ENCODE peak calls at places on chromosome 21, in six cellular contexts. One of them, this sample, is unnamed.

GRCh38 chr21:34126691-34127090 is 53.3 kb downstream of the MRPS6 start:
- DNase-seq in fibroblast of lung: peak
- DNase-seq in astrocyte: peak
- DNase-seq in upper lobe of right lung: no peak
- DNase-seq in OCI-LY7: no peak
- DNase-seq in Peyer's patch: no peak
- DNase-seq in this sample: no peak

GRCh38 chr21:46111857-46112730 is 14.2 kb downstream of the COL6A2 start:
- DNase-seq in fibroblast of lung: no peak
- DNase-seq in astrocyte: no peak
- DNase-seq in upper lobe of right lung: peak
- DNase-seq in OCI-LY7: no peak
- DNase-seq in Peyer's patch: peak
- DNase-seq in this sample: no peak

GRCh38 chr21:45447821-45448220 is 42.9 kb downstream of the COL18A1 start:
- DNase-seq in fibroblast of lung: no peak
- DNase-seq in astrocyte: peak
- DNase-seq in upper lobe of right lung: no peak
- DNase-seq in OCI-LY7: no peak
- DNase-seq in Peyer's patch: no peak
- DNase-seq in this sample: no peak

GRCh38 chr21:43917515-43918384 is 52.7 kb downstream of the AGPAT3 start:
- DNase-seq in fibroblast of lung: no peak
- DNase-seq in astrocyte: no peak
- DNase-seq in upper lobe of right lung: peak
- DNase-seq in OCI-LY7: no peak
- DNase-seq in Peyer's patch: peak
- DNase-seq in this sample: no peak

GRCh38 chr21:39911792-39912191 is 44.6 kb downstream of the PCP4 start:
- DNase-seq in fibroblast of lung: no peak
- DNase-seq in astrocyte: no peak
- DNase-seq in upper lobe of right lung: no peak
- DNase-seq in OCI-LY7: no peak
- DNase-seq in Peyer's patch: no peak
- DNase-seq in this sample: no peak

GRCh38 chr21:45465105-45465504 is 60.1 kb downstream of the COL18A1 start:
- DNase-seq in fibroblast of lung: no peak
- DNase-seq in astrocyte: no peak
- DNase-seq in upper lobe of right lung: peak
- DNase-seq in OCI-LY7: peak
- DNase-seq in Peyer's patch: peak
- DNase-seq in this sample: no peak

GRCh38 chr21:46585191-46585953 is 19.5 kb downstream of the S100B start:
- DNase-seq in fibroblast of lung: no peak
- DNase-seq in astrocyte: no peak
- DNase-seq in upper lobe of right lung: no peak
- DNase-seq in OCI-LY7: peak
- DNase-seq in Peyer's patch: no peak
- DNase-seq in this sample: no peak

GRCh38 chr21:43808832-43809251 is 19.5 kb downstream of the RRP1 start:
- DNase-seq in fibroblast of lung: no peak
- DNase-seq in astrocyte: no peak
- DNase-seq in upper lobe of right lung: no peak
- DNase-seq in OCI-LY7: peak
- DNase-seq in Peyer's patch: no peak
- DNase-seq in this sample: no peak

GRCh38 chr21:44686843-44687561 is 5.0 kb upstream of the KRTAP12-1 start:
- DNase-seq in fibroblast of lung: no peak
- DNase-seq in astrocyte: no peak
- DNase-seq in upper lobe of right lung: peak
- DNase-seq in OCI-LY7: no peak
- DNase-seq in Peyer's patch: no peak
- DNase-seq in this sample: no peak

GRCh38 chr21:17709266-17709611 is 96.5 kb upstream of the BTG3 start:
- DNase-seq in fibroblast of lung: no peak
- DNase-seq in astrocyte: no peak
- DNase-seq in upper lobe of right lung: no peak
- DNase-seq in OCI-LY7: no peak
- DNase-seq in Peyer's patch: no peak
- DNase-seq in this sample: no peak

GRCh38 chr21:38159355-38159754 is 97.4 kb upstream of the KCNJ15 start:
- DNase-seq in fibroblast of lung: peak
- DNase-seq in astrocyte: peak
- DNase-seq in upper lobe of right lung: peak
- DNase-seq in OCI-LY7: peak
- DNase-seq in Peyer's patch: no peak
- DNase-seq in this sample: peak

GRCh38 chr21:45267390-45267760 is 20.3 kb downstream of the POFUT2 start:
- DNase-seq in fibroblast of lung: no peak
- DNase-seq in astrocyte: no peak
- DNase-seq in upper lobe of right lung: peak
- DNase-seq in OCI-LY7: no peak
- DNase-seq in Peyer's patch: no peak
- DNase-seq in this sample: no peak

GRCh38 chr21:34630536-34631143 is 15.7 kb upstream of the RCAN1 start:
- DNase-seq in fibroblast of lung: peak
- DNase-seq in astrocyte: peak
- DNase-seq in upper lobe of right lung: no peak
- DNase-seq in OCI-LY7: peak
- DNase-seq in Peyer's patch: no peak
- DNase-seq in this sample: peak

GRCh38 chr21:45992311-45993209 is 11.0 kb downstream of the COL6A1 start:
- DNase-seq in fibroblast of lung: no peak
- DNase-seq in astrocyte: no peak
- DNase-seq in upper lobe of right lung: peak
- DNase-seq in OCI-LY7: no peak
- DNase-seq in Peyer's patch: peak
- DNase-seq in this sample: no peak

GRCh38 chr21:33892853-33893252 is 22.8 kb downstream of the ATP5PO start:
- DNase-seq in fibroblast of lung: no peak
- DNase-seq in astrocyte: no peak
- DNase-seq in upper lobe of right lung: no peak
- DNase-seq in OCI-LY7: peak
- DNase-seq in Peyer's patch: no peak
- DNase-seq in this sample: no peak

GRCh38 chr21:37877171-37877570 is 39.1 kb downstream of the KCNJ6 start:
- DNase-seq in fibroblast of lung: peak
- DNase-seq in astrocyte: peak
- DNase-seq in upper lobe of right lung: no peak
- DNase-seq in OCI-LY7: no peak
- DNase-seq in Peyer's patch: no peak
- DNase-seq in this sample: peak

GRCh38 chr21:44344541-44345183 is 5.5 kb upstream of the CFAP410 start:
- DNase-seq in fibroblast of lung: no peak
- DNase-seq in astrocyte: no peak
- DNase-seq in upper lobe of right lung: peak
- DNase-seq in OCI-LY7: no peak
- DNase-seq in Peyer's patch: no peak
- DNase-seq in this sample: no peak

GRCh38 chr21:43597052-43597451 is 62.2 kb downstream of the HSF2BP start:
- DNase-seq in fibroblast of lung: peak
- DNase-seq in astrocyte: peak
- DNase-seq in upper lobe of right lung: no peak
- DNase-seq in OCI-LY7: no peak
- DNase-seq in Peyer's patch: no peak
- DNase-seq in this sample: peak

GRCh38 chr21:45836268-45836655 is 145.3 kb upstream of the COL6A1 start:
- DNase-seq in fibroblast of lung: peak
- DNase-seq in astrocyte: peak
- DNase-seq in upper lobe of right lung: no peak
- DNase-seq in OCI-LY7: no peak
- DNase-seq in Peyer's patch: no peak
- DNase-seq in this sample: no peak

GRCh38 chr21:39182484-39183271 is 573 bp downstream of the PSMG1 start:
- DNase-seq in fibroblast of lung: peak
- DNase-seq in astrocyte: no peak
- DNase-seq in upper lobe of right lung: no peak
- DNase-seq in OCI-LY7: no peak
- DNase-seq in Peyer's patch: no peak
- DNase-seq in this sample: peak

GRCh38 chr21:9839011-9839661 is 682.2 kb upstream of the TPTE start:
- DNase-seq in fibroblast of lung: no peak
- DNase-seq in astrocyte: no peak
- DNase-seq in upper lobe of right lung: peak
- DNase-seq in OCI-LY7: no peak
- DNase-seq in Peyer's patch: no peak
- DNase-seq in this sample: no peak

GRCh38 chr21:44286716-44287632 is 1.3 kb downstream of the AIRE start:
- DNase-seq in fibroblast of lung: no peak
- DNase-seq in astrocyte: no peak
- DNase-seq in upper lobe of right lung: no peak
- DNase-seq in OCI-LY7: no peak
- DNase-seq in Peyer's patch: no peak
- DNase-seq in this sample: no peak

GRCh38 chr21:21997390-21998333 is 999.5 kb downstream of the NCAM2 start:
- DNase-seq in fibroblast of lung: no peak
- DNase-seq in astrocyte: no peak
- DNase-seq in upper lobe of right lung: no peak
- DNase-seq in OCI-LY7: no peak
- DNase-seq in Peyer's patch: no peak
- DNase-seq in this sample: no peak

GRCh38 chr21:46003575-46004007 is 22.0 kb downstream of the COL6A1 start:
- DNase-seq in fibroblast of lung: no peak
- DNase-seq in astrocyte: no peak
- DNase-seq in upper lobe of right lung: no peak
- DNase-seq in OCI-LY7: no peak
- DNase-seq in Peyer's patch: peak
- DNase-seq in this sample: no peak

GRCh38 chr21:37341254-37341960 is 25.2 kb upstream of the DYRK1A start:
- DNase-seq in fibroblast of lung: no peak
- DNase-seq in astrocyte: peak
- DNase-seq in upper lobe of right lung: no peak
- DNase-seq in OCI-LY7: no peak
- DNase-seq in Peyer's patch: no peak
- DNase-seq in this sample: no peak

GRCh38 chr21:23130308-23130707 is 2132.1 kb downstream of the NCAM2 start:
- DNase-seq in fibroblast of lung: no peak
- DNase-seq in astrocyte: no peak
- DNase-seq in upper lobe of right lung: no peak
- DNase-seq in OCI-LY7: no peak
- DNase-seq in Peyer's patch: no peak
- DNase-seq in this sample: no peak

GRCh38 chr21:15283138-15283537 is 218.3 kb upstream of the NRIP1 start:
- DNase-seq in fibroblast of lung: no peak
- DNase-seq in astrocyte: no peak
- DNase-seq in upper lobe of right lung: no peak
- DNase-seq in OCI-LY7: no peak
- DNase-seq in Peyer's patch: no peak
- DNase-seq in this sample: no peak

DNA sequence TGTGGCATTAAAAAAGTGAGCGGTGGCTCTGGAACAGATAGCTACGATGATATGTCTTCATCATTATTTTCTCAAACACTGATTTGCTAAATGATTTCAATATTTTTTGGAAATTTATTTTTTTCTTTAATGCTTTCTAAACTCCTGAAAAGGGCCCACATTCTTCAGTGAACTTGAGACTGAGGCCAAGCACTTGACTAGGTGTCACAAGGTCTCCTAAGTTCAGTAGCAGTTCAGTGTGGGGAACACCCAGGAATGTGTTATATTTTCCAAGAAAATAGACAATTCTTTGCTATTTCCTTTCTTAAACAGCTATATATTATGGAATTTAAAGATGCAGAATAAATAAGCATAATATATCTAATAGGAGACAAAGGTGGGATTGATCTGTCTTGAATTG is 850.9 kb downstream of the USP25 start:
- DNase-seq in fibroblast of lung: no peak
- DNase-seq in astrocyte: no peak
- DNase-seq in upper lobe of right lung: no peak
- DNase-seq in OCI-LY7: no peak
- DNase-seq in Peyer's patch: no peak
- DNase-seq in this sample: no peak
- H3K4me3 ChIP-seq in fibroblast of lung: no peak
- H3K4me3 ChIP-seq in astrocyte: no peak
- H3K4me3 ChIP-seq in upper lobe of right lung: no peak
- H3K4me3 ChIP-seq in OCI-LY7: no peak
- H3K4me3 ChIP-seq in Peyer's patch: no peak
- H3K4me3 ChIP-seq in this sample: no peak

DNA sequence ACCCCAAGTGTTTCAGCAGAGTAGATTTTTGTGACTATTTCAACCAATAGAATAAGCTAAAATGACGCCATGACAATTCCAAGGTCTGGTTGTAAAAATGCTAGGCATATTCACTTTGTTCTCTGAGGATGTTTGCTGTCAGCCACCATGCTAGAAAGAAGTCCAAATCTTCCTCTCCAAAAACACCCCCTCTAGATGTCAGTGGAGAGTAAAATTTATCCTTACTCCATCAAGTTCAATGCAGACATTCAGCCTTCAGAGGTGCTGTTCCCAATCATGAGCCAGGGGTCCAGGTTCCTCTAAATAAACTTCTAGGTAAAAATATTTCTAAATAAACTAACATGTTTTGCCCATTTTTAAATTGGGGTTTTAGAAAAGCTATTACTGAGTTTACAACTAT is 395.4 kb upstream of the ADAMTS5 start:
- DNase-seq in fibroblast of lung: peak
- DNase-seq in astrocyte: no peak
- DNase-seq in upper lobe of right lung: no peak
- DNase-seq in OCI-LY7: no peak
- DNase-seq in Peyer's patch: no peak
- DNase-seq in this sample: no peak
- TF ChIP-seq CTCF in fibroblast of lung: peak
- TF ChIP-seq CTCF in astrocyte: no peak
- TF ChIP-seq CTCF in upper lobe of right lung: no peak
- TF ChIP-seq CTCF in OCI-LY7: no peak
- TF ChIP-seq CTCF in Peyer's patch: no peak
- TF ChIP-seq CTCF in this sample: peak

DNA sequence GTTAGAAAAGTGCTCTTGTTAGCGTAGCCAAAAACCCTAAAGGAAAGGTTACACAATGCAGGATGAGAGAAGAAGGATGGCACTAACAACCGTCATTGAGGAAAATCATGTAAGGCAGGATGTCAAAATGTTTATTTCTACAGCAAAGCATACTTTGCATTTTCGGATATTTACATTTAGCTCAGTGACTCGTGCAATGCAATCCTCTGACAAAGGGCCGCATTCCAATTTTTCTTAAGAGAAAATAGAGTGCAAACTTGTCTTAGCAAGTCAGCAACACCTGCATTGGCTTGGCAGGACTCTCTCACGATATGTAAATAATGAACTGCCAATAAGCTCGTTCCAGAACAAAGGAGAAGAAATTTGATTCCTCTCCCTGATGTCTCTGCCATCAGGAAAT is 33.3 kb downstream of the TIAM1 start:
- DNase-seq in fibroblast of lung: peak
- DNase-seq in astrocyte: peak
- DNase-seq in upper lobe of right lung: no peak
- DNase-seq in OCI-LY7: no peak
- DNase-seq in Peyer's patch: no peak
- DNase-seq in this sample: no peak
- H3K4me3 ChIP-seq in fibroblast of lung: no peak
- H3K4me3 ChIP-seq in astrocyte: no peak
- H3K4me3 ChIP-seq in upper lobe of right lung: no peak
- H3K4me3 ChIP-seq in OCI-LY7: no peak
- H3K4me3 ChIP-seq in Peyer's patch: no peak
- H3K4me3 ChIP-seq in this sample: no peak

DNA sequence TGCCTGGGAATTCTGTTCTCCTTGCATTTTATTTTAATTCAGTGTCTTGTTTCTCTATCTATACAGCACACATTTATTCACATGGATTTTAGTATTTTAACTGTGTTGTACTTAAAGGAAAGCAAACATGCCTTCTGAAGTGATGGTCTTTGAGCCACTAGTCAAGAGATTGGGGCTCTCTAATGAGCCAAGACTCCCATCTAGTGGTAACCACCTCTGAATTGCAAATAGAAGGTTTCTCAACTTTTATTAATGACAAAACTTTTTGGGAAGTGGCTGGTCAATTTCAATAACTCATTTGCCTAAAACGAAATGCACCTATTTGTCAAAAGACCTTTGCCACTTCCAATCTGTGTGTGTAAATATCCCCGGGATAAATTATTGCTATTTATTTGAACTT is 199.6 kb downstream of the LTN1 start:
- DNase-seq in fibroblast of lung: peak
- DNase-seq in astrocyte: no peak
- DNase-seq in upper lobe of right lung: no peak
- DNase-seq in OCI-LY7: peak
- DNase-seq in Peyer's patch: no peak
- DNase-seq in this sample: peak
- TF ChIP-seq CTCF in fibroblast of lung: peak
- TF ChIP-seq CTCF in astrocyte: peak
- TF ChIP-seq CTCF in upper lobe of right lung: peak
- TF ChIP-seq CTCF in OCI-LY7: peak
- TF ChIP-seq CTCF in Peyer's patch: no peak
- TF ChIP-seq CTCF in this sample: peak

This sample was measured in brain microvascular endothelial cell.